ENCODE peak calls at places on chromosomes 3 and 15, in six cellular contexts. H, O, X, S, C and G are unnamed samples.

GRCh38 chr3:32508731-32509130 is 6.1 kb upstream of the CMTM6 start:
- DNase-seq in C (no peak), X (no peak), H (no peak), S (no peak), O (no peak), G (no peak)

GRCh38 chr3:32495609-32496008 is 7.0 kb downstream of the CMTM6 start:
- DNase-seq in H (no peak), X (no peak), S (peak; percentile 49), O (no peak), C (no peak), G (no peak)

GRCh38 chr3:195705081-195705991 is 15.4 kb upstream of the MUC20 start:
- DNase-seq in O (no peak), H (no peak), C (no peak), X (no peak), S (no peak), G (no peak)

GRCh38 chr15:68279218-68279533 is 1.6 kb downstream of the FEM1B start:
- DNase-seq in S (no peak), H (no peak), X (no peak), O (no peak), C (no peak), G (no peak)

GRCh38 chr15:74857082-74857655 is 14.2 kb upstream of the ULK3 start:
- DNase-seq in O (no peak), H (no peak), X (no peak), C (no peak), S (no peak), G (no peak)

GRCh38 chr3:183988216-183988790 is 29.4 kb downstream of the ABCC5 start:
- DNase-seq in H (no peak), O (no peak), X (no peak), C (peak; percentile 74), S (no peak), G (no peak)

GRCh38 chr3:131192701-131193100 is 166.0 kb downstream of the NEK11 start:
- DNase-seq in S (no peak), X (no peak), H (no peak), C (no peak), O (no peak), G (no peak)

GRCh38 chr15:93247466-93248121 is 158.6 kb upstream of the RGMA start:
- DNase-seq in S (no peak), O (no peak), H (no peak), X (no peak), C (no peak), G (no peak)

GRCh38 chr15:74433592-74434259 is at the start of gene SEMA7A:
- DNase-seq in O (peak; percentile 91), S (peak; percentile 95), C (peak; percentile 50), H (no peak), X (peak; percentile 98), G (peak; percentile 88)

GRCh38 chr15:48653913-48654630 is 8.6 kb upstream of the FBN1 start:
- DNase-seq in C (no peak), H (no peak), S (no peak), X (no peak), O (no peak), G (no peak)

GRCh38 chr15:39596358-39597051 is 15.6 kb downstream of the THBS1 start:
- DNase-seq in H (no peak), S (no peak), X (no peak), O (no peak), C (no peak), G (no peak)

GRCh38 chr3:38397320-38397719 is 50.7 kb downstream of the XYLB start:
- DNase-seq in X (no peak), O (peak; percentile 5), S (peak; percentile 21), C (peak; percentile 20), H (no peak), G (no peak)

GRCh38 chr15:23687143-23687470 is at the start of gene NDN:
- DNase-seq in X (no peak), O (no peak), C (no peak), S (no peak), H (no peak), G (no peak)

GRCh38 chr15:73802336-73803105 is 49.4 kb upstream of the INSYN1 start:
- DNase-seq in O (no peak), X (peak; percentile 61), H (no peak), C (no peak), S (no peak), G (peak; percentile 87)

GRCh38 chr3:2920103-2920502 is 190.1 kb downstream of the IL5RA start:
- DNase-seq in O (no peak), H (no peak), X (no peak), C (no peak), S (no peak), G (no peak)

GRCh38 chr3:2910997-2911396 is 199.2 kb downstream of the IL5RA start:
- DNase-seq in H (no peak), X (no peak), C (no peak), O (no peak), S (no peak), G (no peak)

GRCh38 chr3:2915826-2916225 is 194.3 kb downstream of the IL5RA start:
- DNase-seq in H (no peak), X (no peak), C (no peak), S (no peak), O (no peak), G (no peak)
- TF ChIP-seq CTCF in H (no peak), X (no peak), C (no peak), S (no peak), O (no peak), G (no peak)

GRCh38 chr15:30991301-30992072 is at the start of gene MTMR10:
- DNase-seq in C (peak; percentile 43), H (peak; percentile 36), O (peak; percentile 61), S (peak; percentile 90), X (peak; percentile 97), G (peak; percentile 82)
- TF ChIP-seq CTCF in C (no peak), H (no peak), O (no peak), S (no peak), X (no peak), G (no peak)

GRCh38 chr3:7271631-7272030 is 410.7 kb downstream of the GRM7 start:
- DNase-seq in S (no peak), H (no peak), O (no peak), C (no peak), X (no peak), G (no peak)

GRCh38 chr3:7275396-7275795 is 414.5 kb downstream of the GRM7 start:
- DNase-seq in C (no peak), S (no peak), O (no peak), H (no peak), X (no peak), G (no peak)

GRCh38 chr3:7272203-7272602 is 411.3 kb downstream of the GRM7 start:
- DNase-seq in O (no peak), C (no peak), S (no peak), X (no peak), H (no peak), G (no peak)

DNA sequence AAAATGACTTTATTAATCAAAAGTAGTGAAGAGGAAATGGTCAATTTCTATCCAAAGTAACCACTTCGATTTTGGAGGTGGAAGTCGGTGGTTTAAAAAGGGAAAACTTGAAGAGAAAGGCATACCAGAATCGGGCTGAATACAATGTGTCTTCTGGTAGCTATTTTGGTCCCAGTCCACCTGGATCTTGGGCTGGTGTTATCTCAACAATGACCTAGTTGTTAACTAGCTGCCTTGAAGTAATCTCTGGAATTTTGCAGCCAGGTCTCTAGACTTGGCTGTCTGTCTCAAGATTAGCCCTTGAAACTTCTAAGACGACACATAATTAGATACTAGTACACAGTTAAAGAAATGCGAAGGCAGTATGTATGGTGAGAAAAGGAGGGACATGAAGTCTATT is 409.8 kb downstream of the GRM7 start:
- DNase-seq in H (no peak), S (no peak), O (no peak), C (no peak), X (no peak), G (no peak)
- TF ChIP-seq CTCF in H (no peak), S (no peak), O (no peak), C (no peak), X (no peak), G (no peak)

GRCh38 chr3:42772670-42773408 is at the start of gene CCDC13:
- DNase-seq in C (peak; percentile 92), O (peak; percentile 88), H (peak; percentile 79), X (peak; percentile 99), S (peak; percentile 52), G (peak; percentile 98)
- TF ChIP-seq CTCF in C (no peak), O (no peak), H (no peak), X (no peak), S (no peak), G (no peak)

DNA sequence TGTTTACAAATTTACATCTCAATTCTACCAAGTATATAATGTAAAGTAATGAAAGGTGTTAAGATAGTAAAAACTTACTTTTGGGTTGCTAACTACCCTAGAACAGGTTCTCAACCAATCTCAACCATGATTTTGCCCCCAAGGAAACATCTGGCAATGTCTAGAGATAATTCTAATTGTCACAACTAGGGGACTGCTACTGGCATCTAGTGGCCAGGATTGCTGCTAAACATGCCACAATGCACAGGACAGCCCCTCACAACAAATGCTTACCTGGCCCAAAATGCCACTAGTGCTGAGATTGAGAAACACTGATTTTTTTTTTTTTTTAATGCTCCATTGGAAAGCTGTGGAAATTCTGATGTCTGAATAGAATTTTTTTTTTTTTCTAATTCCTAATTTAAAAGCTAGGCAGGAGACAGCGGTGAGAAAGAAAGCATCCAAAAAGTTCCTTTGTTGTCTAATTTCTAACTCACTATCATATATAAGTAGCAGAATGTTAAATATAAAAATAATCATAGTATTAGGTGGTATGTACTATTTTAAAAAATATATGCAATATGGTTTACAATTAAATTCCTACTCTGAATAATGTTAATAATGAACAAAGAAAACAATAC is 81.5 kb downstream of the TJP1 start:
- DNase-seq in X (no peak), C (no peak), S (no peak), H (no peak), O (no peak), G (no peak)
- TF ChIP-seq CTCF in X (no peak), C (peak; percentile 49), S (peak; percentile 41), H (no peak), O (no peak), G (no peak)

DNA sequence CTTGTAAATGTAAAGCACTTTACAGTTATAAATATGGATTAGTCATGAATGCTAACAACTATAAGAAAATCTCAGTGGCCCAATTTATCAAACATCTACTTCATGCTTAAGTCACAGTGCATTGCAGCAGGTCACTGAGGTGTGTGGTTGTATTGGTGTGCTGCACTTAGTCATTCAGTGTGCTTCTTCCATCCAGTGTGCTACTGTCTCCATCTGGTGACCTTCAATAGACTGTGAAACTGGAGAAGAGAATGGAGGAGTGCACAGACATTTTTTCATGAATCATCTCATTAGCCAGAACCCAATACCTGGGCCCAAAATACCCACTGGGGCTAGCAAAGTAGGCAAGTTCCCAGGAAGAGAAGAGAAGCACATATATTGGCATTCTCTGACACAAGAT is 199.6 kb downstream of the SHOX2 start:
- DNase-seq in X (no peak), S (no peak), H (no peak), C (no peak), O (no peak), G (no peak)
- TF ChIP-seq CTCF in X (no peak), S (no peak), H (no peak), C (peak; percentile 20), O (no peak), G (no peak)